ENCODE peak calls at places on chromosomes 1 and 21, in ten cellular contexts. U is Peyer's patch, J is heart right ventricle, L is left ventricle myocardium inferior, O is IMR-90, E is A549, I is pancreas, W is breast epithelium, M is mucosa of descending colon, T is tibial artery. N is an unnamed sample. For H3K4me1, the result is how much of the 10 kb centered on the place peaks cover.

GRCh38 chr1:209733409-209734192 is 22.3 kb upstream of the TRAF3IP3 start:
- DNase-seq in I (no peak), L (no peak), E (no peak), U (no peak), T (no peak), M (no peak), W (no peak), O (no peak), J (no peak), N (no peak)

GRCh38 chr1:43284711-43285110 is 670 bp downstream of the C1orf210 start:
- DNase-seq in W (peak), T (no peak), E (no peak), O (no peak), J (no peak), L (no peak), U (peak), M (peak), I (no peak), N (no peak)

GRCh38 chr1:236143104-236143948 is 987 bp downstream of the GPR137B start:
- DNase-seq in U (no peak), W (no peak), L (no peak), M (no peak), T (no peak), E (no peak), I (no peak), O (peak), J (peak), N (no peak)

GRCh38 chr21:27648560-27648959 is 681.7 kb upstream of the ADAMTS5 start:
- DNase-seq in O (peak), W (no peak), T (no peak), J (no peak), E (no peak), I (no peak), U (no peak), M (no peak), L (no peak), N (no peak)

GRCh38 chr1:204435246-204435885 is 23.7 kb upstream of the PPP1R15B start:
- DNase-seq in E (no peak), O (peak), U (no peak), T (peak), L (no peak), J (no peak), M (no peak), W (no peak), I (no peak), N (no peak)

GRCh38 chr1:175129644-175129996 is 62.0 kb downstream of the TNN start:
- DNase-seq in W (no peak), J (no peak), O (no peak), I (no peak), L (no peak), T (no peak), U (no peak), M (no peak), E (no peak), N (no peak)

GRCh38 chr1:180691322-180691721 is 59.5 kb downstream of the XPR1 start:
- DNase-seq in J (no peak), I (no peak), M (no peak), U (no peak), W (no peak), O (peak), E (no peak), L (no peak), T (no peak), N (no peak)

GRCh38 chr1:93437976-93438605 is 9.8 kb upstream of the FNBP1L start:
- DNase-seq in J (no peak), W (no peak), L (no peak), M (no peak), T (no peak), U (no peak), I (no peak), E (peak), O (peak), N (peak)

GRCh38 chr1:219298581-219299148 is 125.0 kb downstream of the LYPLAL1 start:
- DNase-seq in T (no peak), L (no peak), O (peak), M (no peak), U (no peak), J (no peak), I (no peak), W (no peak), E (no peak), N (no peak)

GRCh38 chr1:172469717-172470116 is 25.8 kb upstream of the PIGC start:
- DNase-seq in M (no peak), T (no peak), O (no peak), U (no peak), I (no peak), J (no peak), E (no peak), L (no peak), W (no peak), N (no peak)

GRCh38 chr1:18599096-18599495 is 31.6 kb upstream of the PAX7 start:
- DNase-seq in O (no peak), L (no peak), M (no peak), U (no peak), W (peak), I (no peak), E (no peak), J (no peak), T (no peak), N (no peak)

GRCh38 chr1:1290238-1290731 is 10.0 kb downstream of the SCNN1D start:
- DNase-seq in I (peak), W (no peak), L (peak), O (no peak), M (peak), E (peak), T (peak), J (peak), U (peak), N (peak)

GRCh38 chr1:154609398-154610380 is 1.7 kb upstream of the ADAR start:
- DNase-seq in E (no peak), O (peak), J (no peak), I (no peak), W (no peak), M (no peak), L (no peak), U (no peak), T (no peak), N (peak)

GRCh38 chr1:115426990-115427389 is 88.9 kb upstream of the NGF start:
- DNase-seq in M (no peak), O (no peak), L (no peak), I (no peak), J (no peak), W (no peak), U (no peak), E (peak), T (no peak), N (no peak)

GRCh38 chr1:43531453-43531905 is 796 bp downstream of the PTPRF start:
- DNase-seq in T (no peak), J (no peak), E (peak), W (no peak), M (peak), U (peak), L (no peak), I (no peak), O (no peak), N (no peak)

GRCh38 chr1:178284059-178284458 is 190.2 kb downstream of the RASAL2 start:
- DNase-seq in J (no peak), M (no peak), L (no peak), E (no peak), T (no peak), O (no peak), I (no peak), U (no peak), W (no peak), N (no peak)

GRCh38 chr1:16354619-16355018 is 2.3 kb upstream of the FBXO42 start:
- DNase-seq in J (no peak), E (no peak), U (no peak), O (no peak), W (no peak), M (no peak), I (no peak), T (no peak), L (no peak), N (no peak)

DNA sequence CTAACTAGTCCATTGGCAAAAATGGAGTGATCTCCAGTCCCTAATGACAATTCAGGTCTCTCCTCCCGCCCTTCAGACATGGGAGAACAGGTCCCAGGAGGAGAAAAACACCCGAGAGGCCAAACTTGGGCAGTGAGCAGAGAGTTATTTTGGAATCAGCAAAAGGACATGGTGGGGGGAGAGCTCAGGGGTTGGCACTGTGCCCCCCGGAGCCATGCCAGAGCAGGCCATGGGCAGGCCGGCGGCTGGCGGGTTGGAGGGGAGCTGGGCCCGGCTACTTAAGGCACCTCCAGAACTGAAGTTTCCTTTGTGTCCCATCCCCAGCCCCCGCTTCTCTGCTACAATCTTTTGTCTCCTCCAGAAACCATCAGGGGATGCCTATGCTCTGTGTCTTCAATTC is 7.1 kb downstream of the LGR6 start:
- DNase-seq in J (peak), U (no peak), M (no peak), E (no peak), W (no peak), O (no peak), T (peak), L (peak), I (no peak), N (no peak)
- H3K4me1 ChIP-seq in J (under half), U (under half), M (under half), E (under half), W (under half), O (under half), T (under half), L (under half), I (under half), N (under half)

DNA sequence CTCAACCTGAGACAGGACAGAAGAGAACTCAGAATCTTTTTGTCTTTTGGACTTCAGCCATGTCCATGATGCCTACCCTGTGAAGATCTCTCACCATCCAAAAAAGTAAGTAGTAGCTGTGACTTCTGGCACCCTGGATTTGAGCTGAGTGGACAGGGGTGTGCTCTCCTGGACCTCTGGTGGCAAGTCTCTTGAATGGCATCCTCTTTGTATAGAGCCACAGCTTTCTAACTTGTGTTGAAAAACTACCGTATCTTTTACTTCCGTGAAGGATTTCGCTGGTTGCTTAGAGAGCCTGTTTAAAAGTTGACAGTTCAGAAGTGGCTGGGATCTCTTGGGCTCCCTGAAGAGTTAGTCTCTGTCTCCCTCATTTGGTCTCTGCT is 1.8 kb downstream of the MFN2 start:
- DNase-seq in M (no peak), E (peak), U (no peak), I (no peak), T (no peak), L (no peak), O (peak), J (no peak), W (no peak), N (no peak)
- TF ChIP-seq CTCF in M (no peak), E (peak), U (peak), I (peak), T (no peak), L (peak), O (peak), J (peak), W (no peak), N (no peak)

DNA sequence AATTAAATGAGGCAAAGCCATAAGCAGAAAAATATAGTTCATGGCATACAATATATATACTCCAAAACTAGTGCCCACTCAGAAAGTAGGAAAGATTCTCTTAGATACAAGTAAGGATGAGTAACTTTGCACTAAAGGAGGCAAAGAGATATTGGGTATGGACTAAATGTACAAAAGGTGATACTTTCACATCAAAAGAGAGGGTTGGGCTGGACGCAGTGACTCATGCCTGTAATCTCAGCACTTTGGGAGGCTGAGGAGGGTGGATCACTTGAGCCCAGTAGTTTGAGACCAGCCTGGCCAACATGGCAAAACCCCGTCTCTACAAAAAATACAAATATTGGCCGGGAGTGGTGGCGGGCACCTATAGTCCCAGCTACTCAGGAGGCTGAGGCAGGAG is 6.7 kb downstream of the KYAT3 start:
- DNase-seq in U (no peak), L (no peak), M (no peak), J (no peak), W (no peak), I (no peak), E (no peak), T (no peak), O (no peak), N (no peak)
- H3K4me1 ChIP-seq in U (under half), L (half or more), M (under half), J (under half), W (under half), I (under half), E (under half), T (under half), O (under half), N (under half)

GRCh38 chr1:109791495-109792040 is 27.8 kb upstream of the EPS8L3 start:
- DNase-seq in O (no peak), T (peak), I (no peak), W (peak), E (no peak), M (no peak), J (no peak), L (no peak), U (no peak), N (no peak)

GRCh38 chr1:109792056-109792831 is 28.5 kb upstream of the EPS8L3 start:
- DNase-seq in T (peak), U (no peak), O (peak), L (peak), J (peak), E (peak), W (peak), I (no peak), M (no peak), N (no peak)

GRCh38 chr1:109790329-109790728 is 26.6 kb upstream of the EPS8L3 start:
- DNase-seq in J (no peak), I (no peak), O (no peak), M (no peak), T (no peak), E (no peak), W (peak), L (no peak), U (no peak), N (no peak)

GRCh38 chr1:109789771-109790170 is 26.0 kb upstream of the EPS8L3 start:
- DNase-seq in W (peak), E (no peak), O (no peak), M (no peak), U (no peak), T (peak), L (no peak), J (no peak), I (no peak), N (no peak)

GRCh38 chr1:109790735-109791494 is 27.2 kb upstream of the EPS8L3 start:
- DNase-seq in W (peak), U (peak), T (peak), O (peak), M (peak), E (peak), L (peak), I (no peak), J (peak), N (peak)
- TF ChIP-seq CTCF in W (no peak), U (peak), T (peak), O (peak), M (no peak), E (no peak), L (peak), I (no peak), J (peak), N (peak)

DNA sequence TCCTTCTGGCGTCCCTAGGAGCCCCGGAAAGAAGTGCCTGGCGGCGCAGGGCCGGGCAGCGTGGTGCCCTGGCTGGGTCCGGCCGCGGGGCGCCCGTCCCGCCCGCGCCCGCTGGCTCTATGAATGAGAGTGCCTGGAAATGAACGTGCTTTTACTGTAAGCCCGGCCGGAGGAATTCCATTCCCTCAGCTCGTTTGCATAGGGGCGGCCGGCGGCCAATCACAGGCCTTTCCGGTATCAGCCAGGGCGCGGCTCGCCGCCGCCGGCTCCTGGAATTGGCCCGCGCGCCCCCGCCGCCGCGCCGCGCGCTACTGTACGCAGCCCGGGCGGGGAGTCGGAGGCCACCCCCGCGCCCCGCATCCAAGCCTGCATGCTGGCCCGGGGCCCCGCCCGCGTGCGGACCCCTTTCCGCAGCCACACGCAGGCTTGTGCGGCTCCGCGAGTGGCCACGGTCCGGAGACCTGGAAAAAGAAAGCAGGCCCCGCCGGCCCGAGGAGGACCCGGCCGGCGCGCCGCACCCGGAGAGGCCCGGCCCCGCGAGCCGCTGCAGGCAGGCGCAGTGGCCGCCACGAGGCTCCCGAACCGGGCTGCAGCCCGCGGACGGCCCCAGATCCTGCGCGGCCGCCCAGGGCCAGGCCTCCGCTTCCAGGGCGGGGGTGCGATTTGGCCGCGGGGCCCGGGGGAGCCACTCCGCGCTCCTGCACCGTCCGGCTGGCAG is 160.4 kb downstream of the RUNX1 start:
- DNase-seq in T (peak), M (peak), U (peak), W (peak), I (peak), L (peak), O (peak), J (peak), E (peak), N (peak)
- H3K4me1 ChIP-seq in T (under half), M (under half), U (under half), W (under half), I (under half), L (half or more), O (under half), J (under half), E (under half), N (under half)

GRCh38 chr21:45443595-45444181 is 38.7 kb downstream of the COL18A1 start:
- DNase-seq in O (no peak), L (no peak), U (no peak), E (no peak), W (no peak), T (no peak), M (peak), I (peak), J (peak), N (no peak)
- TF ChIP-seq CTCF in O (peak), L (no peak), U (no peak), E (no peak), W (no peak), T (no peak), M (no peak), I (no peak), J (no peak), N (no peak)

GRCh38 chr1:32247983-32248889 is 1.2 kb downstream of the FAM167B start:
- DNase-seq in J (peak), I (peak), M (peak), E (peak), U (peak), W (peak), L (peak), T (peak), O (peak), N (peak)
- H3K4me1 ChIP-seq in J (half or more), I (under half), M (under half), E (under half), U (under half), W (under half), L (half or more), T (under half), O (under half), N (half or more)

N was measured in OCI-LY7.